ENCODE peak calls at places on chromosomes 6 and 20, in five cellular contexts. R is GM19239; C is activated CD4-positive, alpha-beta T cell treated with anti-CD3 and anti-CD28 coated beads for 48 hours; H is NCI-H460; P is activated naive CD8-positive, alpha-beta T cell treated with anti-CD3 and anti-CD28 coated beads, Interleukin-2, amount 50 U/mL, for 16 hours. V is an unnamed sample.

GRCh38 chr6:7238900-7239589 is 74.0 kb downstream of the SSR1 start:
- DNase-seq in R (peak; percentile 50), C (peak; percentile 89), H (peak; percentile 75), P (no peak), V (peak; percentile 63)

GRCh38 chr6:153976921-153977693 is 61.9 kb upstream of the OPRM1 start:
- DNase-seq in R (no peak), C (no peak), H (no peak), P (no peak), V (peak; percentile 14)

GRCh38 chr20:53028337-53029007 is 56.3 kb downstream of the TSHZ2 start:
- DNase-seq in R (no peak), C (peak; percentile 64), H (no peak), P (no peak), V (no peak)

GRCh38 chr20:34953960-34954359 is 1.6 kb downstream of the GSS start:
- DNase-seq in R (no peak), C (no peak), H (no peak), P (no peak), V (no peak)

GRCh38 chr6:37557645-37558114 is 58.0 kb upstream of the CCDC167 start:
- DNase-seq in R (no peak), C (no peak), H (no peak), P (no peak), V (no peak)

GRCh38 chr6:163721435-163721834 is 306.9 kb downstream of the QKI start:
- DNase-seq in R (no peak), C (no peak), H (no peak), P (no peak), V (no peak)

GRCh38 chr6:149746147-149746946 is at the start of gene NUP43:
- DNase-seq in R (peak; percentile 66), C (peak; percentile 96), H (peak; percentile 86), P (peak; percentile 90), V (peak; percentile 93)

GRCh38 chr6:29603930-29604329 is 19.0 kb downstream of the OR2H2 start:
- DNase-seq in R (no peak), C (no peak), H (no peak), P (no peak), V (no peak)

GRCh38 chr6:127496471-127496870 is 22.7 kb downstream of the MTCL3 start:
- DNase-seq in R (no peak), C (no peak), H (no peak), P (no peak), V (no peak)

GRCh38 chr6:133202610-133203343 is 38.4 kb upstream of the EYA4 start:
- DNase-seq in R (no peak), C (no peak), H (no peak), P (no peak), V (no peak)

GRCh38 chr6:162621246-162621645 is 106.3 kb downstream of the PRKN start:
- DNase-seq in R (no peak), C (peak; percentile 30), H (no peak), P (no peak), V (peak; percentile 39)

GRCh38 chr20:34874094-34874654 is 1.5 kb upstream of the GGT7 start:
- DNase-seq in R (no peak), C (peak; percentile 78), H (peak; percentile 89), P (no peak), V (peak; percentile 80)

GRCh38 chr6:2658788-2659187 is 91.9 kb downstream of the MYLK4 start:
- DNase-seq in R (no peak), C (peak; percentile 9), H (no peak), P (no peak), V (peak; percentile 55)

GRCh38 chr20:36887779-36888133 is 11.8 kb downstream of the TLDC2 start:
- DNase-seq in R (no peak), C (no peak), H (no peak), P (no peak), V (no peak)

GRCh38 chr20:20406306-20406705 is 38.4 kb downstream of the INSM1 start:
- DNase-seq in R (no peak), C (no peak), H (no peak), P (no peak), V (no peak)

GRCh38 chr6:47007657-47008396 is 34.3 kb downstream of the ADGRF1 start:
- DNase-seq in R (no peak), C (no peak), H (no peak), P (no peak), V (no peak)

GRCh38 chr6:1635305-1636010 is 25.7 kb downstream of the FOXC1 start:
- DNase-seq in R (no peak), C (no peak), H (no peak), P (no peak), V (no peak)

GRCh38 chr6:21257125-21257524 is 336.4 kb upstream of the SOX4 start:
- DNase-seq in R (no peak), C (no peak), H (no peak), P (no peak), V (no peak)

GRCh38 chr6:104357928-104358327 is 501.8 kb downstream of the HACE1 start:
- DNase-seq in R (no peak), C (no peak), H (no peak), P (no peak), V (no peak)